ENCODE peak calls at places on chromosomes 6 and 20, in seven cellular contexts. P is GM23338, Z is OCI-LY7, R is mesendoderm, J is DND-41, U is uterus, L is mucosa of descending colon. Q is an unnamed sample.

GRCh38 chr6:69913361-69913760 is 47.0 kb downstream of the COL19A1 start:
- DNase-seq in J (no peak), Z (no peak), P (no peak), L (no peak), R (no peak), U (no peak), Q (no peak)

GRCh38 chr20:62311150-62311549 is 8.4 kb downstream of the ADRM1 start:
- DNase-seq in U (no peak), R (no peak), Z (no peak), P (no peak), L (no peak), J (no peak), Q (no peak)

GRCh38 chr6:107506145-107506544 is 16.2 kb downstream of the SOBP start:
- DNase-seq in R (no peak), U (no peak), L (no peak), J (no peak), Z (no peak), P (no peak), Q (no peak)

GRCh38 chr6:107641500-107641931 is 151.6 kb downstream of the SOBP start:
- DNase-seq in R (no peak), P (no peak), U (no peak), L (no peak), Z (no peak), J (no peak), Q (no peak)

GRCh38 chr20:39523405-39523804 is 561.3 kb downstream of the DHX35 start:
- DNase-seq in Z (no peak), R (no peak), U (no peak), L (no peak), J (no peak), P (no peak), Q (no peak)

GRCh38 chr6:126152346-126152745 is 166.0 kb downstream of the TRMT11 start:
- DNase-seq in P (no peak), Z (no peak), L (no peak), R (peak; percentile 53), U (no peak), J (no peak), Q (no peak)

GRCh38 chr20:3744806-3745685 is 12.6 kb downstream of the HSPA12B start:
- DNase-seq in R (peak; percentile 98), L (peak; percentile 80), P (peak; percentile 99), U (peak; percentile 56), J (peak; percentile 50), Z (peak; percentile 87), Q (peak; percentile 60)

GRCh38 chr6:27753668-27754407 is 158.4 kb downstream of the OR2B2 start:
- DNase-seq in R (peak; percentile 98), P (peak; percentile 94), Z (peak; percentile 87), U (peak; percentile 79), L (peak; percentile 85), J (peak; percentile 92), Q (peak; percentile 90)

GRCh38 chr6:48990746-48991145 is 472.3 kb downstream of the MMUT start:
- DNase-seq in L (no peak), R (no peak), U (no peak), P (no peak), J (no peak), Z (no peak), Q (no peak)

GRCh38 chr6:2111162-2111677 is 134.2 kb downstream of the GMDS start:
- DNase-seq in U (no peak), P (no peak), R (no peak), L (no peak), Z (no peak), J (no peak), Q (no peak)

GRCh38 chr6:108760158-108761050 is 87.8 kb upstream of the ARMC2 start:
- DNase-seq in R (peak; percentile 38), P (no peak), L (no peak), U (no peak), J (no peak), Z (no peak), Q (no peak)

GRCh38 chr20:45405566-45406259 is 2.4 kb upstream of the DBNDD2 start:
- DNase-seq in R (peak; percentile 10), P (peak; percentile 67), L (peak; percentile 71), Z (no peak), J (no peak), U (peak; percentile 43), Q (no peak)
- H3K4me3 ChIP-seq in R (peak overlapping the region; percentile 33), P (peak overlapping the region; percentile 95), L (peak overlapping the region; percentile 75), Z (peak overlapping the region; percentile 63), J (peak overlapping the region; percentile 79), U (peak overlapping the region; percentile 70), Q (peak overlapping the region; percentile 77)

DNA sequence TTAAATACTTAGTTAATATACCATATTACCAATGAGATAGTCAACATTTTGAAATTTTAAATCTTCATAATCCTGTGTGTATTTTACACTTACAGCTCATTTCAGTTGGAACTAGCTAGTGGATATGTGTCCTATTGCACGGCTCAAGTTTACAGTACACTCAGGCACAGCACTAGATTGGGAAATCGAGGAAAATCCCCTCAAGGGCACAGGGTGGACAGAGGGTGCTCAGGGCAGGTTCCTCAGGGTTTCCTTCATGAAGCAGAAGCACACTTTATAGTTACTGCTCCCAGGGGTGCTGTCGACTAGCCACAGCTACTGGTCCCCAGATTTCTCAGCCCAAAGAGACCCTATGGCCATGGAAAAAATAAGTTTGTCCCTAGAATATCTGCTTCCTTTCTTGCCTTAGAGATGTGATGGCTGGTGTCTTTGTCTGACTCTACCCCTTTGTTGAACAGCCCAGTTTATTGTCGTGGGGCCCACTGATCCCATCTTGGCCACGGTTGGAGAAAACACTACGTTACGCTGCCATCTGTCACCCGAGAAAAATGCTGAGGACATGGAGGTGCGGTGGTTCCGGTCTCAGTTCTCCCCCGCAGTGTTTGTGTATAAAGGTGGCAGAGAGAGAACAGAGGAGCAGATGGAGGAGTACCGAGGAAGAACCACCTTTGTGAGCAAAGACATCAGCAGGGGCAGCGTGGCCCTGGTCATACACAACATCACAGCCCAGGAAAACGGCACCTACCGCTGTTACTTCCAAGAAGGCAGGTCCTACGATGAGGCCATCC is 1.5 kb downstream of the BTN2A1 start:
- DNase-seq in U (no peak), J (no peak), L (no peak), Z (no peak), R (no peak), P (no peak), Q (no peak)
- H3K4me3 ChIP-seq in U (peak overlapping the region; percentile 91), J (no peak overlapping the region), L (no peak overlapping the region), Z (peak overlapping the region; percentile 76), R (no peak overlapping the region), P (peak overlapping the region; percentile 63), Q (no peak overlapping the region)

DNA sequence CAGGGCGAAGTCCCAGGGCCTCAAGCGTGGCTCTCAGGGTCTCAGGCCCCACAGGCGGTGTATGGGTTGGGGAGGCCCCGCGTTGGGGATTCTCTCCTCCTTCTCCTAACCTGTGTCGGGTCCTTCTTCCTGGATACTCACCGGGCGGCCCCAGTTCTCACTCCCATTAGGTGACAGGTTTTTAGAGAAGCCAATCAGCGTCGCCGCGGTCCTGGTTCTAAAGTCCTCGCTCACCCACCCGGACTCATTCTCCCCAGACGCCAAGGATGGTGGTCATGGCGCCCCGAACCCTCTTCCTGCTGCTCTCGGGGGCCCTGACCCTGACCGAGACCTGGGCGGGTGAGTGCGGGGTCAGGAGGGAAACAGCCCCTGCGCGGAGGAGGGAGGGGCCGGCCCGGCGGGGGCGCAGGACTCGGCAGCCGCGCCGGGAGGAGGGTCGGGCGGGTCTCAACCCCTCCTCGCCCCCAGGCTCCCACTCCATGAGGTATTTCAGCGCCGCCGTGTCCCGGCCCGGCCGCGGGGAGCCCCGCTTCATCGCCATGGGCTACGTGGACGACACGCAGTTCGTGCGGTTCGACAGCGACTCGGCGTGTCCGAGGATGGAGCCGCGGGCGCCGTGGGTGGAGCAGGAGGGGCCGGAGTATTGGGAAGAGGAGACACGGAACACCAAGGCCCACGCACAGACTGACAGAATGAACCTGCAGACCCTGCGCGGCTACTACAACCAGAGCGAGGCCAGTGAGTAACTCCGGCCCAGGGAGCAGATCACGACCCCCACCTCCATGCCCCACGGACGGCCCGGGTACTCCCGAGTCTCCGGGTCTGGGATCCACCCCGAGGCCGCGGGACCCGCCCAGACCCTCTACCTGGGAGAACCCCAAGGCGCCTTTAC is at the start of gene HLA-G:
- DNase-seq in R (no peak), P (peak; percentile 52), L (no peak), U (no peak), Z (no peak), J (no peak), Q (no peak)
- H3K4me3 ChIP-seq in R (peak within 1 kb of the TSS; percentile 19), P (peak within 1 kb of the TSS; percentile 71), L (no peak within 1 kb of the TSS), U (no peak within 1 kb of the TSS), Z (no peak within 1 kb of the TSS), J (no peak within 1 kb of the TSS), Q (no peak within 1 kb of the TSS)

GRCh38 chr20:59818911-59819310 is 114.5 kb downstream of the SYCP2 start:
- DNase-seq in P (no peak), L (no peak), R (no peak), Z (no peak), J (no peak), U (peak; percentile 3), Q (no peak)
- H3K4me3 ChIP-seq in P (no peak overlapping the region), L (no peak overlapping the region), R (no peak overlapping the region), Z (no peak overlapping the region), J (no peak overlapping the region), U (no peak overlapping the region), Q (no peak overlapping the region)

DNA sequence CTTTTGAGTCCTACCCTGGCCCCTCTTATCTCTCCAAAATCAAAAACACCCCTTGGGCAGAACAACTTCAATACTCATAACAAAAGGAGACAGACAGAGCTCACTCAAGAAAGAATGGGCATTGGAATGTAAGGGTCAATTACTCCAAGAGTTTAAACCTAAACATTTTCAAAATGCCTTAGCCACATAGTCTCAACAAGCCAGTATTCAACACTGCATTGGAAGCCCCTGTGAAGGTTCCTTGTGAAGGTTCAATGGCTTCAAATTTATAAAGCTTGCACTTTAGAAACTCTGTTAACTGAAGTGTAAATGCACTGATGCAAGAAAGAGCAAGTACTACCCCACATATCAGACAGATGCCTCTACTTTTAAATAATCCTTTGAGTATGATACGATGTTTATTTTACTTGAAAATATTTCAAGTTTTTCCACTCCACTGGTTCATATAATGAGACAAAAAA is 139.1 kb upstream of the LAMP5 start:
- DNase-seq in L (no peak), J (no peak), R (peak; percentile 89), Z (no peak), U (no peak), P (peak; percentile 75), Q (no peak)
- H3K4me3 ChIP-seq in L (no peak overlapping the region), J (no peak overlapping the region), R (no peak overlapping the region), Z (no peak overlapping the region), U (no peak overlapping the region), P (no peak overlapping the region), Q (no peak overlapping the region)